ENCODE peak calls at places on chromosomes 7 and 10, in six cellular contexts. One of them, this sample, is unnamed.

GRCh38 chr7:22267989-22268615 is 88.9 kb downstream of the RAPGEF5 start:
- DNase-seq in neural progenitor cell: no peak
- DNase-seq in lower lobe of right lung: no peak
- DNase-seq in A549: no peak
- DNase-seq in MM.1S: no peak
- DNase-seq in IMR-90: no peak
- DNase-seq in this sample: no peak

GRCh38 chr10:92690211-92691041 is 671 bp downstream of the HHEX start:
- DNase-seq in IMR-90: peak
- DNase-seq in neural progenitor cell: peak
- DNase-seq in MM.1S: no peak
- DNase-seq in A549: peak
- DNase-seq in lower lobe of right lung: peak
- DNase-seq in this sample: no peak

GRCh38 chr10:71471957-71472365 is 75.2 kb downstream of the CDH23 start:
- DNase-seq in MM.1S: no peak
- DNase-seq in lower lobe of right lung: no peak
- DNase-seq in IMR-90: no peak
- DNase-seq in A549: no peak
- DNase-seq in neural progenitor cell: no peak
- DNase-seq in this sample: no peak

GRCh38 chr7:84013616-84014240 is 180.9 kb downstream of the SEMA3A start:
- DNase-seq in A549: no peak
- DNase-seq in neural progenitor cell: peak
- DNase-seq in IMR-90: no peak
- DNase-seq in lower lobe of right lung: peak
- DNase-seq in MM.1S: no peak
- DNase-seq in this sample: no peak

GRCh38 chr7:45660201-45660900 is 86.2 kb downstream of the ADCY1 start:
- DNase-seq in neural progenitor cell: no peak
- DNase-seq in MM.1S: no peak
- DNase-seq in A549: no peak
- DNase-seq in lower lobe of right lung: no peak
- DNase-seq in IMR-90: no peak
- DNase-seq in this sample: no peak

GRCh38 chr10:92891885-92892705 is 43.8 kb downstream of the EXOC6 start:
- DNase-seq in A549: peak
- DNase-seq in MM.1S: no peak
- DNase-seq in IMR-90: peak
- DNase-seq in neural progenitor cell: no peak
- DNase-seq in lower lobe of right lung: peak
- DNase-seq in this sample: peak

GRCh38 chr10:113520606-113521481 is 32.0 kb upstream of the HABP2 start:
- DNase-seq in MM.1S: peak
- DNase-seq in IMR-90: peak
- DNase-seq in A549: peak
- DNase-seq in lower lobe of right lung: peak
- DNase-seq in neural progenitor cell: peak
- DNase-seq in this sample: peak

GRCh38 chr10:89419548-89419947 is 5.2 kb downstream of the IFIT5 start:
- DNase-seq in lower lobe of right lung: no peak
- DNase-seq in IMR-90: peak
- DNase-seq in neural progenitor cell: no peak
- DNase-seq in MM.1S: no peak
- DNase-seq in A549: no peak
- DNase-seq in this sample: no peak

GRCh38 chr10:114956466-114956865 is 18.5 kb downstream of the TRUB1 start:
- DNase-seq in IMR-90: no peak
- DNase-seq in lower lobe of right lung: no peak
- DNase-seq in MM.1S: peak
- DNase-seq in A549: no peak
- DNase-seq in neural progenitor cell: no peak
- DNase-seq in this sample: no peak

GRCh38 chr7:151592868-151593486 is 73.3 kb upstream of the RHEB start:
- DNase-seq in neural progenitor cell: no peak
- DNase-seq in A549: peak
- DNase-seq in lower lobe of right lung: no peak
- DNase-seq in IMR-90: peak
- DNase-seq in MM.1S: no peak
- DNase-seq in this sample: peak

GRCh38 chr10:108601856-108602255 is 1321.5 kb downstream of the XPNPEP1 start:
- DNase-seq in A549: no peak
- DNase-seq in lower lobe of right lung: no peak
- DNase-seq in neural progenitor cell: no peak
- DNase-seq in MM.1S: no peak
- DNase-seq in IMR-90: no peak
- DNase-seq in this sample: no peak

GRCh38 chr10:125159932-125160855 is at the start of gene CTBP2:
- DNase-seq in A549: peak
- DNase-seq in lower lobe of right lung: peak
- DNase-seq in MM.1S: no peak
- DNase-seq in IMR-90: no peak
- DNase-seq in neural progenitor cell: peak
- DNase-seq in this sample: no peak

GRCh38 chr10:59177031-59177861 is 803 bp downstream of the PHYHIPL start:
- DNase-seq in neural progenitor cell: peak
- DNase-seq in lower lobe of right lung: peak
- DNase-seq in A549: peak
- DNase-seq in MM.1S: no peak
- DNase-seq in IMR-90: peak
- DNase-seq in this sample: peak

GRCh38 chr10:99484626-99485581 is 47.8 kb upstream of the NKX2-3 start:
- DNase-seq in lower lobe of right lung: no peak
- DNase-seq in A549: peak
- DNase-seq in MM.1S: no peak
- DNase-seq in IMR-90: no peak
- DNase-seq in neural progenitor cell: peak
- DNase-seq in this sample: no peak
- TF ChIP-seq CTCF in lower lobe of right lung: no peak
- TF ChIP-seq CTCF in A549: peak
- TF ChIP-seq CTCF in MM.1S: no peak
- TF ChIP-seq CTCF in IMR-90: no peak
- TF ChIP-seq CTCF in neural progenitor cell: peak
- TF ChIP-seq CTCF in this sample: no peak

GRCh38 chr10:133365461-133366129 is 7.6 kb downstream of the ECHS1 start:
- DNase-seq in lower lobe of right lung: no peak
- DNase-seq in A549: no peak
- DNase-seq in neural progenitor cell: no peak
- DNase-seq in MM.1S: no peak
- DNase-seq in IMR-90: no peak
- DNase-seq in this sample: no peak

GRCh38 chr10:133366130-133366478 is 7.0 kb downstream of the ECHS1 start:
- DNase-seq in MM.1S: no peak
- DNase-seq in IMR-90: no peak
- DNase-seq in lower lobe of right lung: no peak
- DNase-seq in A549: no peak
- DNase-seq in neural progenitor cell: no peak
- DNase-seq in this sample: no peak

GRCh38 chr10:133366751-133367150 is 6.4 kb downstream of the ECHS1 start:
- DNase-seq in A549: no peak
- DNase-seq in neural progenitor cell: no peak
- DNase-seq in lower lobe of right lung: no peak
- DNase-seq in MM.1S: no peak
- DNase-seq in IMR-90: no peak
- DNase-seq in this sample: no peak

GRCh38 chr10:133370026-133370786 is 2.9 kb downstream of the ECHS1 start:
- DNase-seq in lower lobe of right lung: peak
- DNase-seq in MM.1S: no peak
- DNase-seq in neural progenitor cell: no peak
- DNase-seq in IMR-90: no peak
- DNase-seq in A549: no peak
- DNase-seq in this sample: no peak

DNA sequence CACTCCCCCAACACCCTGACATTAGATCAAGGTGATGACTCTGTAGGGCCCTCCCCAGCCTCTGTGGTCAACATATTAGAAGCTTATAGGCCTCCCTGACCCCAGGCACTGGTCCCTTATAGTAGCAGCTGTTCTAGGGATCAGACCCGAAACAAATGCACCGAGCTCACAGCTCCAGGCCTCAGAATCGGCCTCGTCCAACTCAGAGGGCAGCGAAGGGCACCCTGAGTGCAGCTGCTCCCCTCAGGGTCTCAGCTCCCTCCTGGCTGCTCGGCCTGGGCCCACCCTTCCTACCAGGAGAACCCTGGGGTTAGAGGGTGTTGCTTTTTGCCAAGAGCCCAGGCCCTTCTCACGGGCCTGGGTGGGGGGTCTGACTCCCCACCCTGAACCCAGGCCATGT is 5.0 kb downstream of the ECHS1 start:
- DNase-seq in neural progenitor cell: no peak
- DNase-seq in IMR-90: no peak
- DNase-seq in MM.1S: no peak
- DNase-seq in A549: no peak
- DNase-seq in lower lobe of right lung: no peak
- DNase-seq in this sample: no peak
- TF ChIP-seq CTCF in neural progenitor cell: no peak
- TF ChIP-seq CTCF in IMR-90: no peak
- TF ChIP-seq CTCF in MM.1S: no peak
- TF ChIP-seq CTCF in A549: no peak
- TF ChIP-seq CTCF in lower lobe of right lung: no peak
- TF ChIP-seq CTCF in this sample: no peak

DNA sequence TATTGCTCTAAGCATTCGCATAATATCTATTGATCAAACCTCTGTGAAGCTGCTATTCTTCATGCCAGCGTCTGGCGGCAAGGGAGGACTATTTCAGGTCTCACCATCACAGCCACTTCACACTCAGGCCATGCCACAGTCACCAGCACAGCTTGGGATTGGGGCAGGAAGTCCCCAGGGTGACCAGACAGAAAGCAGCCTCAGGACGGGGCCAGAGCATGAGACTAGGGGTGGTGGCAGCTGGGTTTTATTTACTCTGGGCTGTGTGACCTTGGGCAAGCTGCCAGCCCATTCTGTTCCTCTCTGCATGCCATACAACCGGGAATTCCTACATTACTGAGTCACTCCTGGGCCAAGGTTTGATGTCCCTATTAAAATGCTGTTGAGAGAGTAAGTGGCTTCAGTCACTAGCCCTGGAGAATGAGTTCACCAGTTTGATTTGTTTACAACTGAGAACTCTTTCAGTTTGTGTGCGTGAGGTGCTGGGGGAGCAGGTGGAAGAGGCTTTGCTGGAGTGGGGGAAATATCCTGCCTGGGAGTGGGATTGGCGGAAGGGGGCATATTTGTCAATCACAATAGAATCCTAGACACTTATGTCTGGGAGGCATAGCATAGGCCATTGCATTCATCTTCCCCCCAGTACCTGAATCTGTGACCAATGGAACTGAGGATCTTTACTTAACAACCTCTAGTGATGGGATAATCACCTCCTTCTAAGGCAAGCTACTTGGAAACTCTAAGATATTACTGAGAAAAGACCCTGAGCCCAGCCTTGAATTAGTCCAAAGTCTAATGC is 90.4 kb downstream of the NPSR1 start:
- DNase-seq in A549: peak
- DNase-seq in neural progenitor cell: no peak
- DNase-seq in IMR-90: peak
- DNase-seq in lower lobe of right lung: peak
- DNase-seq in MM.1S: peak
- DNase-seq in this sample: peak
- TF ChIP-seq CTCF in A549: no peak
- TF ChIP-seq CTCF in neural progenitor cell: no peak
- TF ChIP-seq CTCF in IMR-90: no peak
- TF ChIP-seq CTCF in lower lobe of right lung: no peak
- TF ChIP-seq CTCF in MM.1S: no peak
- TF ChIP-seq CTCF in this sample: no peak

DNA sequence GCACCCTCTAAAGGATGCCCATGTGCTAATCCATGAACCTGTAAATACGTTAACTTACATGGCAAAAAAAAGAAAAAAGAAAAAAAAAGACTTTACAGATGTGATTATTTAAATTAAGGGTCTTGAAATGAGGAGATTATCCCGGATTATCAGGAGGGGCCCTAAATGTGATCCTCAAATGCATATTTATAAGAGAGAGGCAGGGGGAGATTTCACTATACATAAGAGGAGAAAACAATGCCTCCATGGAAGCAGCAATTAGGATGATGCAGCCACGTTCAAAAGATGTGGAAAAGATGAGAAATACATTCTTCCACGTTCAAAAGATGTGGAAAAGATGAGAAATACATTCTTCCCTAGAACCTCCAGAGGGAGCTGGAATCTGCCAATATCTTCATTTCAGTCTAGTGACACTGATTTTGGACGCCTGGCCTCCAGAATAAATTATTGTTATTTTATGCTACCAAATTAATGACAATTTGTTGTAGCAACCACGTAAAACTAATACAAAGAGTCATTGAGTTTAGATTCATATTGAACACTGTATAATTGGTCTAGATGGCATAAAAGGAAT is 328.4 kb upstream of the GNAI1 start:
- DNase-seq in lower lobe of right lung: no peak
- DNase-seq in MM.1S: no peak
- DNase-seq in A549: peak
- DNase-seq in neural progenitor cell: peak
- DNase-seq in IMR-90: peak
- DNase-seq in this sample: peak
- TF ChIP-seq CTCF in lower lobe of right lung: no peak
- TF ChIP-seq CTCF in MM.1S: no peak
- TF ChIP-seq CTCF in A549: peak
- TF ChIP-seq CTCF in neural progenitor cell: peak
- TF ChIP-seq CTCF in IMR-90: peak
- TF ChIP-seq CTCF in this sample: peak